ENCODE peak calls at places on chromosomes 7 and 10, in five cellular contexts. W, O, F, U and Y are unnamed samples.

GRCh38 chr10:13894412-13895093 is 307.8 kb downstream of the PRPF18 start:
- DNase-seq in U (no peak), W (no peak), O (no peak), F (peak; percentile 28), Y (no peak)

GRCh38 chr10:7436490-7437100 is 25.8 kb upstream of the SFMBT2 start:
- DNase-seq in W (no peak), U (no peak), O (no peak), F (no peak), Y (no peak)

GRCh38 chr7:142085428-142085827 is 26.1 kb upstream of the MGAM2 start:
- DNase-seq in U (no peak), O (no peak), F (no peak), W (no peak), Y (no peak)

GRCh38 chr7:142689439-142690168 is 59.7 kb upstream of the PRSS1 start:
- DNase-seq in W (no peak), O (no peak), U (no peak), F (peak; percentile 16), Y (no peak)

GRCh38 chr7:123652406-123652805 is 3.3 kb upstream of the LMOD2 start:
- DNase-seq in W (no peak), F (no peak), U (no peak), O (no peak), Y (no peak)

GRCh38 chr7:607938-608337 is 88.3 kb upstream of the PDGFA start:
- DNase-seq in W (no peak), U (no peak), O (no peak), F (no peak), Y (no peak)

GRCh38 chr7:43085017-43085416 is 27.4 kb upstream of the HECW1 start:
- DNase-seq in F (no peak), U (no peak), W (no peak), O (no peak), Y (no peak)

GRCh38 chr7:87926581-87927461 is 7.2 kb upstream of the ADAM22 start:
- DNase-seq in W (no peak), O (no peak), F (peak; percentile 67), U (no peak), Y (peak; percentile 97)

GRCh38 chr10:31961264-31961663 is 32.6 kb upstream of the ARHGAP12 start:
- DNase-seq in O (no peak), W (no peak), U (no peak), F (no peak), Y (no peak)

GRCh38 chr7:13984831-13985685 is 4.4 kb downstream of the ETV1 start:
- DNase-seq in W (no peak), F (no peak), U (no peak), O (no peak), Y (no peak)

GRCh38 chr7:137269240-137269639 is 74.3 kb downstream of the PTN start:
- DNase-seq in U (no peak), O (no peak), F (no peak), W (no peak), Y (no peak)

GRCh38 chr10:109403551-109403950 is 519.8 kb downstream of the XPNPEP1 start:
- DNase-seq in O (no peak), U (no peak), W (no peak), F (no peak), Y (no peak)